ENCODE peak calls at places on chromosomes 11 and 22, in five cellular contexts. Q, G, R, P and A are unnamed samples.
A peak's percentile ranks its signal among the peaks of the same experiment; 100 is the strongest.

GRCh38 chr11:129143335-129143734 is 48.8 kb downstream of the ARHGAP32 start:
- DNase-seq in Q (peak; percentile 35), G (peak; percentile 89), R (peak; percentile 54), P (peak; percentile 99), A (peak; percentile 81)

GRCh38 chr22:38694049-38694448 is 6.7 kb downstream of the JOSD1 start:
- DNase-seq in Q (no peak), P (no peak), R (no peak), G (no peak), A (no peak)

GRCh38 chr11:75269896-75270295 is 29.3 kb downstream of the TPBGL start:
- DNase-seq in R (no peak), P (no peak), Q (no peak), G (no peak), A (no peak)

GRCh38 chr11:353315-353857 is 15.9 kb upstream of the B4GALNT4 start:
- DNase-seq in P (peak; percentile 64), R (peak; percentile 56), Q (peak; percentile 87), G (peak; percentile 54), A (peak; percentile 87)

GRCh38 chr11:102666331-102666957 is 39.1 kb downstream of the MMP27 start:
- DNase-seq in R (peak; percentile 39), Q (peak; percentile 29), P (peak; percentile 8), G (no peak), A (no peak)

GRCh38 chr11:17604913-17605230 is 57.8 kb downstream of the OTOG start:
- DNase-seq in R (peak; percentile 27), G (no peak), Q (no peak), P (no peak), A (peak; percentile 4)

GRCh38 chr11:7600205-7600775 is 73.0 kb downstream of the CYB5R2 start:
- DNase-seq in R (peak; percentile 87), P (peak; percentile 85), G (no peak), Q (peak; percentile 66), A (peak; percentile 72)

GRCh38 chr11:96134622-96135021 is 208.4 kb downstream of the MAML2 start:
- DNase-seq in Q (no peak), P (no peak), G (no peak), R (no peak), A (no peak)

GRCh38 chr11:12110714-12111481 is 508 bp downstream of the MICAL2 start:
- DNase-seq in P (no peak), G (no peak), R (peak; percentile 65), Q (no peak), A (no peak)

GRCh38 chr11:95262994-95263764 is 32.2 kb upstream of the SESN3 start:
- DNase-seq in R (no peak), P (no peak), Q (no peak), G (no peak), A (no peak)

GRCh38 chr11:15113381-15113780 is 1.3 kb upstream of the INSC start:
- DNase-seq in G (no peak), R (no peak), P (no peak), Q (no peak), A (no peak)

GRCh38 chr11:119687220-119688046 is 41.6 kb downstream of the NECTIN1 start:
- DNase-seq in P (no peak), Q (no peak), G (no peak), R (no peak), A (no peak)

GRCh38 chr22:50102946-50103345 is 13.1 kb downstream of the MOV10L1 start:
- DNase-seq in P (no peak), R (no peak), G (no peak), Q (no peak), A (no peak)
- TF ChIP-seq CTCF in P (no peak), R (no peak), G (no peak), Q (no peak), A (no peak)

GRCh38 chr11:125123194-125123946 is 11.9 kb upstream of the TMEM218 start:
- DNase-seq in R (no peak), P (no peak), Q (no peak), G (no peak), A (no peak)

GRCh38 chr11:125128450-125128849 is 17.0 kb upstream of the TMEM218 start:
- DNase-seq in P (peak; percentile 17), Q (no peak), R (no peak), G (no peak), A (no peak)

GRCh38 chr11:125129316-125129990 is 18.0 kb upstream of the TMEM218 start:
- DNase-seq in R (no peak), G (no peak), Q (no peak), P (no peak), A (no peak)

GRCh38 chr11:125123947-125124633 is 12.7 kb upstream of the TMEM218 start:
- DNase-seq in P (no peak), R (peak; percentile 60), G (peak; percentile 27), Q (peak; percentile 30), A (peak; percentile 74)
- H3K4me3 ChIP-seq in P (no peak overlapping the region), R (no peak overlapping the region), G (no peak overlapping the region), Q (no peak overlapping the region), A (no peak overlapping the region)

GRCh38 chr22:36853407-36854099 is 7.3 kb upstream of the NCF4 start:
- DNase-seq in P (no peak), R (peak; percentile 88), G (peak; percentile 22), Q (peak; percentile 45), A (peak; percentile 62)
- TF ChIP-seq CTCF in P (peak; percentile 75), R (peak; percentile 31), G (peak; percentile 87), Q (peak; percentile 24), A (no peak)

GRCh38 chr11:18791175-18792065 is at the start of gene PTPN5:
- DNase-seq in Q (no peak), R (no peak), G (no peak), P (no peak), A (no peak)
- H3K4me3 ChIP-seq in Q (peak within 1 kb of the TSS; percentile 15), R (no peak within 1 kb of the TSS), G (peak within 1 kb of the TSS; percentile 28), P (no peak within 1 kb of the TSS), A (peak within 1 kb of the TSS; percentile 23)